ENCODE peak calls at places on chromosomes 7 and 10, in eight cellular contexts. One of them, this sample, is unnamed.

GRCh38 chr7:126529833-126530232 is 722.9 kb downstream of the GRM8 start:
- DNase-seq in T-helper 2 cell: no peak
- DNase-seq in tibial artery: no peak
- DNase-seq in nephron progenitor cell: no peak
- DNase-seq in cardiac fibroblast: peak
- DNase-seq in EH: no peak
- DNase-seq in activated naive CD4-positive, alpha-beta T cell treated with Interleukin-2 at 50 U/mL for 16 hours: no peak
- DNase-seq in NCI-H1092 treated with DMSO at 0.1 percent for 48 hours: no peak
- DNase-seq in this sample: no peak

GRCh38 chr10:96657385-96657784 is 62.9 kb downstream of the PIK3AP1 start:
- DNase-seq in T-helper 2 cell: no peak
- DNase-seq in tibial artery: no peak
- DNase-seq in nephron progenitor cell: no peak
- DNase-seq in cardiac fibroblast: no peak
- DNase-seq in EH: no peak
- DNase-seq in activated naive CD4-positive, alpha-beta T cell treated with Interleukin-2 at 50 U/mL for 16 hours: no peak
- DNase-seq in NCI-H1092 treated with DMSO at 0.1 percent for 48 hours: no peak
- DNase-seq in this sample: no peak

GRCh38 chr7:34751725-34752643 is 94.0 kb downstream of the NPSR1 start:
- DNase-seq in T-helper 2 cell: no peak
- DNase-seq in tibial artery: no peak
- DNase-seq in nephron progenitor cell: no peak
- DNase-seq in cardiac fibroblast: no peak
- DNase-seq in EH: no peak
- DNase-seq in activated naive CD4-positive, alpha-beta T cell treated with Interleukin-2 at 50 U/mL for 16 hours: no peak
- DNase-seq in NCI-H1092 treated with DMSO at 0.1 percent for 48 hours: no peak
- DNase-seq in this sample: no peak

GRCh38 chr7:82699773-82700186 is 256.2 kb upstream of the CACNA2D1 start:
- DNase-seq in T-helper 2 cell: no peak
- DNase-seq in tibial artery: no peak
- DNase-seq in nephron progenitor cell: no peak
- DNase-seq in cardiac fibroblast: peak
- DNase-seq in EH: peak
- DNase-seq in activated naive CD4-positive, alpha-beta T cell treated with Interleukin-2 at 50 U/mL for 16 hours: no peak
- DNase-seq in NCI-H1092 treated with DMSO at 0.1 percent for 48 hours: no peak
- DNase-seq in this sample: no peak

GRCh38 chr7:7201583-7202374 is 19.4 kb downstream of the C1GALT1 start:
- DNase-seq in T-helper 2 cell: peak
- DNase-seq in tibial artery: no peak
- DNase-seq in nephron progenitor cell: peak
- DNase-seq in cardiac fibroblast: no peak
- DNase-seq in EH: no peak
- DNase-seq in activated naive CD4-positive, alpha-beta T cell treated with Interleukin-2 at 50 U/mL for 16 hours: peak
- DNase-seq in NCI-H1092 treated with DMSO at 0.1 percent for 48 hours: no peak
- DNase-seq in this sample: peak

GRCh38 chr10:91758303-91759146 is 39.7 kb upstream of the TNKS2 start:
- DNase-seq in T-helper 2 cell: peak
- DNase-seq in tibial artery: no peak
- DNase-seq in nephron progenitor cell: no peak
- DNase-seq in cardiac fibroblast: peak
- DNase-seq in EH: peak
- DNase-seq in activated naive CD4-positive, alpha-beta T cell treated with Interleukin-2 at 50 U/mL for 16 hours: no peak
- DNase-seq in NCI-H1092 treated with DMSO at 0.1 percent for 48 hours: peak
- DNase-seq in this sample: no peak

GRCh38 chr10:77649333-77650331 is 12.0 kb upstream of the KCNMA1 start:
- DNase-seq in T-helper 2 cell: no peak
- DNase-seq in tibial artery: no peak
- DNase-seq in nephron progenitor cell: no peak
- DNase-seq in cardiac fibroblast: no peak
- DNase-seq in EH: no peak
- DNase-seq in activated naive CD4-positive, alpha-beta T cell treated with Interleukin-2 at 50 U/mL for 16 hours: no peak
- DNase-seq in NCI-H1092 treated with DMSO at 0.1 percent for 48 hours: no peak
- DNase-seq in this sample: no peak

GRCh38 chr7:108813247-108814014 is 243.8 kb downstream of the DNAJB9 start:
- DNase-seq in T-helper 2 cell: no peak
- DNase-seq in tibial artery: no peak
- DNase-seq in nephron progenitor cell: no peak
- DNase-seq in cardiac fibroblast: no peak
- DNase-seq in EH: no peak
- DNase-seq in activated naive CD4-positive, alpha-beta T cell treated with Interleukin-2 at 50 U/mL for 16 hours: no peak
- DNase-seq in NCI-H1092 treated with DMSO at 0.1 percent for 48 hours: no peak
- DNase-seq in this sample: no peak

GRCh38 chr10:71473671-71474599 is 77.2 kb downstream of the CDH23 start:
- DNase-seq in T-helper 2 cell: no peak
- DNase-seq in tibial artery: no peak
- DNase-seq in nephron progenitor cell: no peak
- DNase-seq in cardiac fibroblast: no peak
- DNase-seq in EH: no peak
- DNase-seq in activated naive CD4-positive, alpha-beta T cell treated with Interleukin-2 at 50 U/mL for 16 hours: no peak
- DNase-seq in NCI-H1092 treated with DMSO at 0.1 percent for 48 hours: no peak
- DNase-seq in this sample: no peak

GRCh38 chr7:125467996-125468854 is 538.6 kb upstream of the POT1 start:
- DNase-seq in T-helper 2 cell: no peak
- DNase-seq in tibial artery: no peak
- DNase-seq in nephron progenitor cell: no peak
- DNase-seq in cardiac fibroblast: no peak
- DNase-seq in EH: no peak
- DNase-seq in activated naive CD4-positive, alpha-beta T cell treated with Interleukin-2 at 50 U/mL for 16 hours: no peak
- DNase-seq in NCI-H1092 treated with DMSO at 0.1 percent for 48 hours: no peak
- DNase-seq in this sample: no peak

GRCh38 chr7:140142031-140142430 is 34.8 kb downstream of the KDM7A start:
- DNase-seq in T-helper 2 cell: no peak
- DNase-seq in tibial artery: no peak
- DNase-seq in nephron progenitor cell: no peak
- DNase-seq in cardiac fibroblast: no peak
- DNase-seq in EH: no peak
- DNase-seq in activated naive CD4-positive, alpha-beta T cell treated with Interleukin-2 at 50 U/mL for 16 hours: no peak
- DNase-seq in NCI-H1092 treated with DMSO at 0.1 percent for 48 hours: no peak
- DNase-seq in this sample: no peak

GRCh38 chr10:78954701-78955100 is 114.1 kb upstream of the ZMIZ1 start:
- DNase-seq in T-helper 2 cell: no peak
- DNase-seq in tibial artery: no peak
- DNase-seq in nephron progenitor cell: no peak
- DNase-seq in cardiac fibroblast: no peak
- DNase-seq in EH: peak
- DNase-seq in activated naive CD4-positive, alpha-beta T cell treated with Interleukin-2 at 50 U/mL for 16 hours: no peak
- DNase-seq in NCI-H1092 treated with DMSO at 0.1 percent for 48 hours: no peak
- DNase-seq in this sample: no peak

GRCh38 chr7:107024906-107025305 is 19.6 kb upstream of the PRKAR2B start:
- DNase-seq in T-helper 2 cell: no peak
- DNase-seq in tibial artery: no peak
- DNase-seq in nephron progenitor cell: no peak
- DNase-seq in cardiac fibroblast: no peak
- DNase-seq in EH: no peak
- DNase-seq in activated naive CD4-positive, alpha-beta T cell treated with Interleukin-2 at 50 U/mL for 16 hours: no peak
- DNase-seq in NCI-H1092 treated with DMSO at 0.1 percent for 48 hours: no peak
- DNase-seq in this sample: no peak

GRCh38 chr7:43469051-43469450 is 113.9 kb upstream of the STK17A start:
- DNase-seq in T-helper 2 cell: no peak
- DNase-seq in tibial artery: no peak
- DNase-seq in nephron progenitor cell: no peak
- DNase-seq in cardiac fibroblast: no peak
- DNase-seq in EH: peak
- DNase-seq in activated naive CD4-positive, alpha-beta T cell treated with Interleukin-2 at 50 U/mL for 16 hours: no peak
- DNase-seq in NCI-H1092 treated with DMSO at 0.1 percent for 48 hours: no peak
- DNase-seq in this sample: no peak

GRCh38 chr7:78953726-78954363 is 499.6 kb downstream of the MAGI2 start:
- DNase-seq in T-helper 2 cell: no peak
- DNase-seq in tibial artery: no peak
- DNase-seq in nephron progenitor cell: no peak
- DNase-seq in cardiac fibroblast: no peak
- DNase-seq in EH: peak
- DNase-seq in activated naive CD4-positive, alpha-beta T cell treated with Interleukin-2 at 50 U/mL for 16 hours: no peak
- DNase-seq in NCI-H1092 treated with DMSO at 0.1 percent for 48 hours: no peak
- DNase-seq in this sample: no peak

GRCh38 chr10:71347587-71348395 is 28.7 kb downstream of the SLC29A3 start:
- DNase-seq in T-helper 2 cell: no peak
- DNase-seq in tibial artery: no peak
- DNase-seq in nephron progenitor cell: no peak
- DNase-seq in cardiac fibroblast: no peak
- DNase-seq in EH: peak
- DNase-seq in activated naive CD4-positive, alpha-beta T cell treated with Interleukin-2 at 50 U/mL for 16 hours: no peak
- DNase-seq in NCI-H1092 treated with DMSO at 0.1 percent for 48 hours: peak
- DNase-seq in this sample: no peak

GRCh38 chr10:32538256-32538655 is 92.3 kb downstream of the CCDC7 start:
- DNase-seq in T-helper 2 cell: no peak
- DNase-seq in tibial artery: no peak
- DNase-seq in nephron progenitor cell: no peak
- DNase-seq in cardiac fibroblast: no peak
- DNase-seq in EH: no peak
- DNase-seq in activated naive CD4-positive, alpha-beta T cell treated with Interleukin-2 at 50 U/mL for 16 hours: no peak
- DNase-seq in NCI-H1092 treated with DMSO at 0.1 percent for 48 hours: no peak
- DNase-seq in this sample: no peak

GRCh38 chr7:142412551-142413193 is 154.8 kb upstream of the PRSS58 start:
- DNase-seq in T-helper 2 cell: no peak
- DNase-seq in tibial artery: no peak
- DNase-seq in nephron progenitor cell: peak
- DNase-seq in cardiac fibroblast: peak
- DNase-seq in EH: peak
- DNase-seq in activated naive CD4-positive, alpha-beta T cell treated with Interleukin-2 at 50 U/mL for 16 hours: peak
- DNase-seq in NCI-H1092 treated with DMSO at 0.1 percent for 48 hours: no peak
- DNase-seq in this sample: peak

GRCh38 chr7:154996756-154997155 is 6.2 kb downstream of the PAXIP1 start:
- DNase-seq in T-helper 2 cell: no peak
- DNase-seq in tibial artery: no peak
- DNase-seq in nephron progenitor cell: no peak
- DNase-seq in cardiac fibroblast: no peak
- DNase-seq in EH: no peak
- DNase-seq in activated naive CD4-positive, alpha-beta T cell treated with Interleukin-2 at 50 U/mL for 16 hours: no peak
- DNase-seq in NCI-H1092 treated with DMSO at 0.1 percent for 48 hours: no peak
- DNase-seq in this sample: no peak

GRCh38 chr10:79488303-79488702 is 24.0 kb upstream of the EIF5AL1 start:
- DNase-seq in T-helper 2 cell: no peak
- DNase-seq in tibial artery: peak
- DNase-seq in nephron progenitor cell: no peak
- DNase-seq in cardiac fibroblast: peak
- DNase-seq in EH: peak
- DNase-seq in activated naive CD4-positive, alpha-beta T cell treated with Interleukin-2 at 50 U/mL for 16 hours: no peak
- DNase-seq in NCI-H1092 treated with DMSO at 0.1 percent for 48 hours: no peak
- DNase-seq in this sample: no peak

GRCh38 chr7:15330943-15331342 is 230.9 kb downstream of the AGMO start:
- DNase-seq in T-helper 2 cell: no peak
- DNase-seq in tibial artery: no peak
- DNase-seq in nephron progenitor cell: no peak
- DNase-seq in cardiac fibroblast: no peak
- DNase-seq in EH: no peak
- DNase-seq in activated naive CD4-positive, alpha-beta T cell treated with Interleukin-2 at 50 U/mL for 16 hours: no peak
- DNase-seq in NCI-H1092 treated with DMSO at 0.1 percent for 48 hours: peak
- DNase-seq in this sample: no peak

GRCh38 chr7:84336303-84336702 is 141.7 kb upstream of the SEMA3A start:
- DNase-seq in T-helper 2 cell: no peak
- DNase-seq in tibial artery: no peak
- DNase-seq in nephron progenitor cell: no peak
- DNase-seq in cardiac fibroblast: peak
- DNase-seq in EH: peak
- DNase-seq in activated naive CD4-positive, alpha-beta T cell treated with Interleukin-2 at 50 U/mL for 16 hours: no peak
- DNase-seq in NCI-H1092 treated with DMSO at 0.1 percent for 48 hours: no peak
- DNase-seq in this sample: no peak

GRCh38 chr7:67738145-67738544 is 741.5 kb downstream of the TYW1 start:
- DNase-seq in T-helper 2 cell: no peak
- DNase-seq in tibial artery: no peak
- DNase-seq in nephron progenitor cell: no peak
- DNase-seq in cardiac fibroblast: no peak
- DNase-seq in EH: no peak
- DNase-seq in activated naive CD4-positive, alpha-beta T cell treated with Interleukin-2 at 50 U/mL for 16 hours: no peak
- DNase-seq in NCI-H1092 treated with DMSO at 0.1 percent for 48 hours: no peak
- DNase-seq in this sample: no peak

GRCh38 chr7:51123322-51124021 is 193.1 kb downstream of the COBL start:
- DNase-seq in T-helper 2 cell: no peak
- DNase-seq in tibial artery: no peak
- DNase-seq in nephron progenitor cell: no peak
- DNase-seq in cardiac fibroblast: peak
- DNase-seq in EH: peak
- DNase-seq in activated naive CD4-positive, alpha-beta T cell treated with Interleukin-2 at 50 U/mL for 16 hours: peak
- DNase-seq in NCI-H1092 treated with DMSO at 0.1 percent for 48 hours: no peak
- DNase-seq in this sample: peak

GRCh38 chr10:24674892-24675632 is 48.6 kb downstream of the ARHGAP21 start:
- DNase-seq in T-helper 2 cell: no peak
- DNase-seq in tibial artery: no peak
- DNase-seq in nephron progenitor cell: no peak
- DNase-seq in cardiac fibroblast: no peak
- DNase-seq in EH: no peak
- DNase-seq in activated naive CD4-positive, alpha-beta T cell treated with Interleukin-2 at 50 U/mL for 16 hours: no peak
- DNase-seq in NCI-H1092 treated with DMSO at 0.1 percent for 48 hours: no peak
- DNase-seq in this sample: no peak

This sample was measured in activated T-helper 9 cell treated with anti-CD3 and anti-CD28 coated beads, Interleukin-2, amount 50 U/mL, for 16 hours.